ENCODE peak calls at places on chromosomes 16 and 17, in four cellular contexts. B is CD8-positive, alpha-beta T cell; U is EH; F is GM04504. K is an unnamed sample.

GRCh38 chr17:9768381-9768934 is 22.9 kb downstream of the DHRS7C start:
- DNase-seq in B (no peak), U (peak), F (peak), K (no peak)

GRCh38 chr17:56034120-56034757 is 119.0 kb upstream of the ANKFN1 start:
- DNase-seq in B (no peak), U (peak), F (no peak), K (no peak)

GRCh38 chr16:88611220-88611821 is 27.1 kb upstream of the IL17C start:
- DNase-seq in B (no peak), U (no peak), F (no peak), K (no peak)

GRCh38 chr16:56019274-56019673 is 144.1 kb upstream of the CES5A start:
- DNase-seq in B (no peak), U (no peak), F (no peak), K (no peak)

GRCh38 chr17:61335105-61335844 is 64.4 kb upstream of the TBX2 start:
- DNase-seq in B (no peak), U (peak), F (no peak), K (no peak)

GRCh38 chr16:1481906-1482835 is 6.6 kb downstream of the PTX4 start:
- DNase-seq in B (no peak), U (no peak), F (no peak), K (no peak)

GRCh38 chr17:60555786-60556185 is 29.7 kb upstream of the APPBP2 start:
- DNase-seq in B (no peak), U (no peak), F (no peak), K (no peak)

GRCh38 chr17:19867094-19867653 is 562 bp downstream of the ULK2 start:
- DNase-seq in B (peak), U (peak), F (peak), K (peak)

GRCh38 chr17:70138309-70138865 is 30.9 kb upstream of the KCNJ2 start:
- DNase-seq in B (no peak), U (peak), F (no peak), K (no peak)

GRCh38 chr16:59148312-59148711 is 414.2 kb upstream of the GOT2 start:
- DNase-seq in B (no peak), U (peak), F (peak), K (no peak)

GRCh38 chr17:8131844-8132441 is 8.0 kb upstream of the HES7 start:
- DNase-seq in B (no peak), U (peak), F (no peak), K (no peak)

GRCh38 chr16:81574168-81574567 is 129.6 kb downstream of the CMIP start:
- DNase-seq in B (no peak), U (no peak), F (no peak), K (no peak)

GRCh38 chr16:48386559-48387312 is 1.5 kb upstream of the SIAH1 start:
- DNase-seq in B (no peak), U (no peak), F (no peak), K (no peak)

GRCh38 chr16:89365044-89365467 is 125.3 kb downstream of the ANKRD11 start:
- DNase-seq in B (no peak), U (peak), F (peak), K (no peak)

GRCh38 chr17:14940946-14941280 is 324.2 kb downstream of the PMP22 start:
- DNase-seq in B (no peak), U (peak), F (no peak), K (no peak)

GRCh38 chr17:38705523-38705802 is 390 bp downstream of the MLLT6 start:
- DNase-seq in B (no peak), U (no peak), F (no peak), K (no peak)

GRCh38 chr17:31052187-31052889 is 42.4 kb upstream of the NF1 start:
- DNase-seq in B (no peak), U (peak), F (peak), K (no peak)

GRCh38 chr16:16067127-16067526 is 117.7 kb downstream of the ABCC1 start:
- DNase-seq in B (no peak), U (peak), F (peak), K (no peak)

GRCh38 chr17:75109047-75109406 is 742 bp upstream of the ARMC7 start:
- DNase-seq in B (no peak), U (no peak), F (no peak), K (no peak)

GRCh38 chr17:6299275-6299674 is 135.6 kb downstream of the AIPL1 start:
- DNase-seq in B (no peak), U (no peak), F (no peak), K (no peak)

GRCh38 chr16:86609115-86609514 is 30.8 kb downstream of the FOXL1 start:
- DNase-seq in B (no peak), U (peak), F (peak), K (no peak)

GRCh38 chr17:37671813-37672544 is 28.7 kb upstream of the DDX52 start:
- DNase-seq in B (no peak), U (peak), F (peak), K (no peak)

GRCh38 chr17:14741516-14741915 is 440.6 kb downstream of the HS3ST3B1 start:
- DNase-seq in B (no peak), U (peak), F (no peak), K (no peak)

GRCh38 chr17:30236807-30237206 is 1.3 kb upstream of the SLC6A4 start:
- DNase-seq in B (no peak), U (peak), F (no peak), K (no peak)

GRCh38 chr16:27189335-27189972 is 13.9 kb upstream of the KDM8 start:
- DNase-seq in B (no peak), U (no peak), F (no peak), K (no peak)

GRCh38 chr16:47058295-47059086 is 85.0 kb upstream of the DNAJA2 start:
- DNase-seq in B (no peak), U (peak), F (no peak), K (no peak)

GRCh38 chr17:76353004-76353598 is 615 bp downstream of the PRPSAP1 start:
- DNase-seq in B (peak), U (peak), F (no peak), K (no peak)

GRCh38 chr17:83100220-83100852 is 20.9 kb downstream of the METRNL start:
- DNase-seq in B (no peak), U (peak), F (no peak), K (no peak)

GRCh38 chr17:2042355-2042929 is 620 bp downstream of the OVCA2 start:
- DNase-seq in B (no peak), U (peak), F (no peak), K (no peak)

GRCh38 chr16:46972429-46972970 is 974 bp downstream of the DNAJA2 start:
- DNase-seq in B (no peak), U (peak), F (no peak), K (peak)